ENCODE peak calls at places on chromosomes 13 and 19, in four cellular contexts. E is tibial nerve, J is upper lobe of right lung, M is psoas muscle. X is an unnamed sample.
A peak's percentile ranks its signal among the peaks of the same experiment; 100 is the strongest.

GRCh38 chr13:30607908-30608307 is 9.8 kb upstream of the USPL1 start:
- DNase-seq in E (no peak), J (no peak), M (no peak), X (no peak)

GRCh38 chr13:23684647-23685046 is 114.4 kb downstream of the TNFRSF19 start:
- DNase-seq in E (no peak), J (no peak), M (no peak), X (no peak)

GRCh38 chr19:33795370-33796163 is 1.1 kb upstream of the KCTD15 start:
- DNase-seq in E (peak; percentile 45), J (peak; percentile 90), M (peak; percentile 80), X (peak; percentile 98)

GRCh38 chr13:43879323-43880181 is at the start of the genes CCDC122 and LACC1:
- DNase-seq in E (peak; percentile 60), J (peak; percentile 94), M (peak; percentile 88), X (peak; percentile 98)

GRCh38 chr19:30567535-30568232 is 195.5 kb downstream of the ZNF536 start:
- DNase-seq in E (no peak), J (no peak), M (no peak), X (no peak)

GRCh38 chr13:113667771-113668490 is 912 bp downstream of the GRK1 start:
- DNase-seq in E (no peak), J (peak; percentile 49), M (no peak), X (peak; percentile 71)

GRCh38 chr13:39144941-39145533 is 106.8 kb downstream of the NHLRC3 start:
- DNase-seq in E (peak; percentile 81), J (no peak), M (peak; percentile 39), X (peak; percentile 87)

GRCh38 chr13:79481685-79482052 is 714 bp downstream of the NDFIP2 start:
- DNase-seq in E (no peak), J (no peak), M (no peak), X (no peak)

GRCh38 chr19:44816301-44816700 is 7.4 kb downstream of the BCAM start:
- DNase-seq in E (no peak), J (no peak), M (no peak), X (peak; percentile 78)

GRCh38 chr13:106466691-106467405 is 68.6 kb downstream of the EFNB2 start:
- DNase-seq in E (no peak), J (no peak), M (no peak), X (no peak)

GRCh38 chr13:79429309-79429708 is 23.3 kb upstream of the RBM26 start:
- DNase-seq in E (no peak), J (no peak), M (no peak), X (no peak)

GRCh38 chr19:8697671-8698432 is 743 bp downstream of the ACTL9 start:
- DNase-seq in E (no peak), J (no peak), M (no peak), X (peak; percentile 23)

GRCh38 chr13:24916464-24916863 is 152.5 kb downstream of the RNF17 start:
- DNase-seq in E (no peak), J (no peak), M (no peak), X (no peak)

GRCh38 chr13:42215578-42216421 is 56.2 kb upstream of the AKAP11 start:
- DNase-seq in E (peak; percentile 7), J (no peak), M (no peak), X (peak; percentile 26)

GRCh38 chr19:3976495-3977241 is 5.8 kb upstream of the DAPK3 start:
- DNase-seq in E (no peak), J (no peak), M (peak; percentile 37), X (peak; percentile 94)

GRCh38 chr13:44921931-44922758 is 67.1 kb downstream of the NUFIP1 start:
- DNase-seq in E (peak; percentile 75), J (no peak), M (peak; percentile 42), X (peak; percentile 85)

GRCh38 chr19:7922841-7923205 is 2.7 kb downstream of the SNAPC2 start:
- DNase-seq in E (no peak), J (no peak), M (no peak), X (peak; percentile 43)

GRCh38 chr13:112575680-112576079 is 12.3 kb downstream of the TUBGCP3 start:
- DNase-seq in E (no peak), J (no peak), M (no peak), X (no peak)

GRCh38 chr13:91135949-91136348 is 211.5 kb upstream of the MIR17HG start:
- DNase-seq in E (no peak), J (no peak), M (no peak), X (no peak)

GRCh38 chr19:30063184-30064020 is 121.4 kb downstream of the URI1 start:
- DNase-seq in E (no peak), J (no peak), M (no peak), X (peak; percentile 61)

GRCh38 chr19:54554896-54555295 is 18.7 kb upstream of the LILRA2 start:
- DNase-seq in E (no peak), J (peak; percentile 39), M (no peak), X (no peak)

GRCh38 chr19:44729516-44730033 is 18.9 kb upstream of the BCL3 start:
- DNase-seq in E (no peak), J (no peak), M (no peak), X (no peak)

GRCh38 chr13:35882722-35883497 is 248.3 kb downstream of the DCLK1 start:
- DNase-seq in E (no peak), J (no peak), M (no peak), X (peak; percentile 27)

GRCh38 chr13:38767506-38768265 is 80.8 kb downstream of the FREM2 start:
- DNase-seq in E (no peak), J (no peak), M (no peak), X (peak; percentile 17)

GRCh38 chr19:46515879-46516350 is 20.2 kb upstream of the PNMA8B start:
- DNase-seq in E (no peak), J (no peak), M (no peak), X (peak; percentile 92)

GRCh38 chr19:6842871-6843607 is 44.3 kb upstream of the ADGRE1 start:
- DNase-seq in E (no peak), J (no peak), M (no peak), X (no peak)

GRCh38 chr13:109074436-109074835 is 445.0 kb downstream of the MYO16 start:
- DNase-seq in E (no peak), J (no peak), M (no peak), X (no peak)

GRCh38 chr13:78520425-78520824 is 82.9 kb downstream of the POU4F1 start:
- DNase-seq in E (no peak), J (no peak), M (no peak), X (no peak)

GRCh38 chr13:46852168-46852567 is 44.7 kb downstream of the HTR2A start:
- DNase-seq in E (no peak), J (no peak), M (no peak), X (no peak)

GRCh38 chr13:44068737-44069136 is 189.0 kb downstream of the LACC1 start:
- DNase-seq in E (no peak), J (no peak), M (no peak), X (peak; percentile 85)

GRCh38 chr13:63737418-63737817 is 2321.8 kb upstream of the PCDH20 start:
- DNase-seq in E (no peak), J (peak; percentile 56), M (no peak), X (peak; percentile 8)

GRCh38 chr13:113637262-113638160 is 20.5 kb downstream of the ATP4B start:
- DNase-seq in E (no peak), J (peak; percentile 46), M (no peak), X (peak; percentile 65)

GRCh38 chr19:40589723-40590429 is 11.3 kb upstream of the LTBP4 start:
- DNase-seq in E (no peak), J (no peak), M (no peak), X (peak; percentile 62)
- H3K27ac ChIP-seq in E (no peak overlapping the region), J (no peak overlapping the region), M (no peak overlapping the region), X (no peak overlapping the region)

GRCh38 chr19:35143231-35143715 is at the start of gene FXYD7:
- DNase-seq in E (no peak), J (no peak), M (no peak), X (peak; percentile 45)
- TF ChIP-seq CTCF in E (no peak), J (peak; percentile 21), M (no peak), X (no peak)

DNA sequence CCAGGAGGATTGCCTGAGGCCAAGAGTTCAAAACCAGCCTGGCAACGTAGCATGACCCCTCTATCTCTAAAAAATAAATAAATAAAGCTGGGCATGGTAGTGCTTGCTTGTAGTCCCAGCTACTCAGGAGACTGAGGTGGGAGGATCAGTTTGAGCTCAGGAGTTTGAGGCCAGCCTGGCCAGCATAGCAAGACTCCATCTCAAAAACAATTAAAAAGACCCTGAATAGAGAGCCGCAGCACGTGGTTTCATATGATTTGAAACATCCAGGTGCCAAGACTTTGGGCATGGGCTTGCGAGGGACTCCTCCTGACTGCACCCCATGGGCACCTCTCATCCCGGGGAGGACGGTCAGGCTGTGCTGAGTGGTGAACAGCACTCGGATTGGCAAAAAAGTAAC is 63.9 kb downstream of the ZIC5 start:
- DNase-seq in E (no peak), J (no peak), M (no peak), X (no peak)
- H3K27ac ChIP-seq in E (no peak overlapping the region), J (no peak overlapping the region), M (no peak overlapping the region), X (no peak overlapping the region)

DNA sequence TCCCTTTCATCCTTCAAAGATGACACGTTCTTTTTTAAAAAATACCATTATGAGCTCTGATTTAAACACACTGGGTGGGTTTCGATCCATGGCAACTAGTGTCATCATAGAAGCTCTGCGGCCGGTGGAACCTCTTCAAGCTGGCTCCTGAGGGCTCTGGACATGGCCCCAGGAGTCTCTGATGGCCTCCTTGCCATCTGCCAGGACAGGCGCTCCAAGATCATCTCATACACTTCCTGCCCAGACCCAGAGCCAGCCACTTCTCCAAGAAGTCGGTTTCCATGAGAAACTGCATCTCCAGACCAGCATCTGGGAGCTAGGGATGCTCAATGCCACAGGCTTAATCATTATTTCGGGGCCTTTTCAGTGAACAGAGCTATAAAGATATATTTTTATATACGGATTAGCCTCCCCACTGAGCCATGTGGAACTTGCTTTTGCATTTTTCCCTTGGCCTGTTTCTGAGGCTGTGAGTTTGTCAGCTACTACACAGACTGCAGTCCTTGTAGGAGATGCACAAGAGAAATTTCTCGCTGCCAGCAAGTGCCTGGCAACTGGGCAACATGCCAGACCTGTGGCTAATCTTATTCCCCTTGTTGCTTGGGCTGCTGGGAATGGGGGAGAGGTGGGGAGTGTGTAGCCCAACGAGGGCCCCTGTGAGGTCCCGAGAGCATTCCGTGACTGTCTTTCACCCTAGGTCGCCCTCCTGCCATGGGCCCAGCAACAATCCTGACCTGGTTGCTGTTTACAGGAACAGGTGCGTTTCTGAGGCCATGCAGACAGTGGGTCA is 15.9 kb downstream of the SUGP1 start:
- DNase-seq in E (no peak), J (no peak), M (no peak), X (peak; percentile 71)
- TF ChIP-seq CTCF in E (no peak), J (no peak), M (no peak), X (no peak)

DNA sequence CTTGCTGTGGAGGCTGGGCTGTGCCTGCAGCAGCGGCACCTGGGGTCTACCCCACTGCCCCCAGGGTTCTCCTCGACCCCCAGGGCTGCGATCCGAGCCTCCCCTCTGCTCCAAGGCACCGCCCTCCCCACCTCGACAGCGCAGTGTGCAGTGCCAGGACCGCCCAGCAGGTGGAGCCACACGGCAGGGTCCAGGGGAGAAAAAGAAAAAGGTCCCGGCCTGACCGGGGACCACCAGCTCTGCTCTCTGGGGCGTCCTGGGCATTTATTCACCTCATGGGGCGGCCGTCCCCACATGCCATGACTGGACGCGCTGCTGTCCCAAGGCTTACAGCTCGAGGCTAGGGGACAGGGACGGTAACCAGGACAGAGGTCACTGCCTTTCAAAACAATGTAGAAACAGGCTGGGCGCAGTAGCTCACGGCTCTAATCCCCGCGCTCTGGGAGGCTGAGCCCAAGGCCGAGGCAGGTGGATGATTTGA is 10.6 kb downstream of the REXO1 start:
- DNase-seq in E (no peak), J (no peak), M (no peak), X (peak; percentile 99)
- H3K27ac ChIP-seq in E (no peak overlapping the region), J (no peak overlapping the region), M (no peak overlapping the region), X (no peak overlapping the region)

DNA sequence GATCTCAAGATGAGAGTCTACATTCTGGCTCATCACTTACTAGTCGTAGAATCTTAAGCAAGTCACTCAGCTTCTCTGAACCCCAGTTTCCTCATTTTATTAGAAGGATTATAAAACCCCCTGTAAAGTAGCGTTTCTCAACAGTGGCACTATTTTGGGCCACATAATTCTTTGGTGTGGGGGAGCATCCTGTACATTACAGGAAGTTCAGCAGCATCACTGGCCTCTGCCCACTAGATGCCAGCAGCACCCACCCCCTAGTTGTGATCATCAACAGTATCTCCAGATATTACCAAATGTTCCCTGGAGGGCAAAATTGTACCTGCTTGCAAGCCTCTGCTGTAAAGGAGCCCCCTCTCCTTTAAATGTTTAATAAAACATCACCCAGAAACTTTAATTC is 22.6 kb downstream of the STARD13 start:
- DNase-seq in E (no peak), J (no peak), M (no peak), X (no peak)
- TF ChIP-seq CTCF in E (no peak), J (no peak), M (no peak), X (peak; percentile 17)

X was measured in osteoblast.